ENCODE peak calls at places on chromosomes 16 and 17, in seven cellular contexts. C, Q, B, P, G, U and R are unnamed samples.

GRCh38 chr17:2695961-2696760 is 15.4 kb downstream of the CLUH start:
- DNase-seq in U (no peak), P (no peak), C (no peak), G (no peak), B (no peak), Q (no peak), R (no peak)

GRCh38 chr17:50183439-50184001 is 17.7 kb downstream of the SGCA start:
- DNase-seq in C (no peak), P (no peak), U (no peak), Q (no peak), G (no peak), B (no peak), R (no peak)

GRCh38 chr17:81977211-81978091 is at the start of gene ASPSCR1:
- DNase-seq in B (peak; percentile 36), P (peak; percentile 89), G (peak; percentile 81), U (peak; percentile 92), C (peak; percentile 81), Q (peak; percentile 95), R (peak; percentile 93)

GRCh38 chr16:65793781-65794180 is 572.7 kb upstream of the CDH5 start:
- DNase-seq in U (no peak), Q (no peak), C (no peak), G (no peak), B (no peak), P (no peak), R (no peak)

GRCh38 chr17:42311240-42312034 is 23.1 kb downstream of the STAT5A start:
- DNase-seq in G (no peak), U (peak; percentile 64), P (no peak), C (no peak), Q (peak; percentile 74), B (no peak), R (no peak)

GRCh38 chr16:62755938-62756337 is 719.7 kb upstream of the CDH8 start:
- DNase-seq in Q (no peak), B (no peak), C (no peak), P (no peak), U (no peak), G (no peak), R (no peak)

GRCh38 chr17:72588961-72589360 is 468.1 kb downstream of the SOX9 start:
- DNase-seq in C (no peak), U (peak; percentile 80), G (no peak), B (no peak), Q (no peak), P (no peak), R (no peak)

GRCh38 chr17:2015314-2015713 is 9.8 kb downstream of the RTN4RL1 start:
- DNase-seq in Q (no peak), C (no peak), G (no peak), B (no peak), P (no peak), U (no peak), R (no peak)

GRCh38 chr17:73695035-73695738 is 50.9 kb upstream of the SDK2 start:
- DNase-seq in C (no peak), B (no peak), G (no peak), Q (no peak), P (no peak), U (no peak), R (no peak)